ENCODE peak calls at places on chromosomes 11 and 22, in seven cellular contexts. J is CD8-positive, alpha-beta memory T cell; F is OCI-LY7; M is left ventricle myocardium inferior; Q is Panc1; C is A549; B is fibroblast of lung. O is an unnamed sample.

GRCh38 chr11:84532364-84532763 is 1094.8 kb downstream of the DLG2 start:
- DNase-seq in J (no peak), F (no peak), M (no peak), Q (no peak), C (no peak), B (no peak), O (no peak)

GRCh38 chr11:121996574-121996973 is 119.4 kb downstream of the BLID start:
- DNase-seq in J (no peak), F (no peak), M (no peak), Q (no peak), C (no peak), B (no peak), O (no peak)

GRCh38 chr11:115645631-115646271 is 141.5 kb upstream of the CADM1 start:
- DNase-seq in J (no peak), F (no peak), M (peak; percentile 63), Q (no peak), C (no peak), B (no peak), O (no peak)

GRCh38 chr11:134727204-134727603 is 315.2 kb upstream of the B3GAT1 start:
- DNase-seq in J (no peak), F (no peak), M (no peak), Q (no peak), C (no peak), B (no peak), O (no peak)

GRCh38 chr11:71931245-71931602 is 2.4 kb downstream of the RNF121 start:
- DNase-seq in J (no peak), F (no peak), M (no peak), Q (no peak), C (no peak), B (peak; percentile 72), O (no peak)

GRCh38 chr22:31616315-31616980 is 45.6 kb downstream of the PISD start:
- DNase-seq in J (no peak), F (no peak), M (no peak), Q (no peak), C (no peak), B (no peak), O (no peak)

GRCh38 chr11:87803748-87804147 is 371.5 kb downstream of the RAB38 start:
- DNase-seq in J (no peak), F (no peak), M (no peak), Q (no peak), C (no peak), B (no peak), O (no peak)

GRCh38 chr11:8318536-8318935 is 54.9 kb upstream of the LMO1 start:
- DNase-seq in J (no peak), F (peak; percentile 5), M (no peak), Q (no peak), C (no peak), B (no peak), O (no peak)

GRCh38 chr11:73267921-73268540 is 4.1 kb upstream of the P2RY6 start:
- DNase-seq in J (no peak), F (no peak), M (no peak), Q (no peak), C (no peak), B (no peak), O (no peak)

GRCh38 chr11:14894657-14895598 is 2.9 kb upstream of the CYP2R1 start:
- DNase-seq in J (no peak), F (peak; percentile 66), M (peak; percentile 30), Q (no peak), C (no peak), B (no peak), O (peak; percentile 19)

GRCh38 chr11:83746921-83747585 is 460.9 kb upstream of the CCDC90B start:
- DNase-seq in J (no peak), F (no peak), M (no peak), Q (no peak), C (no peak), B (no peak), O (no peak)

GRCh38 chr11:35584321-35584720 is 33.9 kb upstream of the FJX1 start:
- DNase-seq in J (no peak), F (no peak), M (no peak), Q (no peak), C (no peak), B (peak; percentile 79), O (no peak)

GRCh38 chr11:10405858-10406592 is 49.0 kb upstream of the AMPD3 start:
- DNase-seq in J (peak; percentile 6), F (peak; percentile 84), M (peak; percentile 49), Q (peak; percentile 84), C (peak; percentile 90), B (peak; percentile 87), O (peak; percentile 80)

GRCh38 chr11:3368199-3368598 is 10.7 kb downstream of the ZNF195 start:
- DNase-seq in J (no peak), F (no peak), M (no peak), Q (no peak), C (no peak), B (no peak), O (no peak)

GRCh38 chr11:31806944-31807790 is 4.0 kb downstream of the PAX6 start:
- DNase-seq in J (no peak), F (no peak), M (no peak), Q (no peak), C (no peak), B (peak; percentile 23), O (no peak)

GRCh38 chr11:45724145-45724544 is 58.7 kb upstream of the CHST1 start:
- DNase-seq in J (no peak), F (no peak), M (no peak), Q (no peak), C (no peak), B (no peak), O (no peak)

GRCh38 chr11:8641332-8641731 is 41.1 kb downstream of the TRIM66 start:
- DNase-seq in J (no peak), F (no peak), M (no peak), Q (no peak), C (no peak), B (no peak), O (no peak)

GRCh38 chr22:32542332-32543019 is 67.9 kb downstream of the FBXO7 start:
- DNase-seq in J (no peak), F (no peak), M (peak; percentile 85), Q (no peak), C (no peak), B (no peak), O (peak; percentile 55)

GRCh38 chr22:40817737-40818136 is 1.4 kb downstream of the SLC25A17 start:
- DNase-seq in J (no peak), F (peak; percentile 53), M (no peak), Q (no peak), C (no peak), B (no peak), O (no peak)
- H3K4me3 ChIP-seq in J (no peak overlapping the region), F (peak overlapping the region; percentile 96), M (peak overlapping the region; percentile 91), Q (peak overlapping the region; percentile 79), C (peak overlapping the region; percentile 93), B (no peak overlapping the region), O (peak overlapping the region; percentile 94)

DNA sequence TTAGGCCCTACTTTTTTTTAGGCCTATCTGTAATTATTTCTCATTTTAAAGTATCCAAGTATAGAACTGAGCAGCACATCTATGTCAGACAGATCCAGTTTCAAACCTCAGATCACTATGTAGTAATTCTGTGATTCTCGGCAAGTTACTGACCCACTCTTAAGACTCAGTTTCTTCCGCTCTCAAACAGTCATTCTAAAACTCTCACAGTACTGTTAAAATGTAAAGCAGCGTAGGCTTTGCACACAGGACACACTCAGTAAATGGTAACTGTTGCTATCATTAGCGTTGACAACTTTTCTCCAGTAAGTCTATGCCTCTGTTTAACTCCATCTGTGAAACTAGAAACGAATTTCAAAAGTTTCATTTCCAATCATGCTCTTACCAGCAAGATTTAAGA is 277.1 kb downstream of the TTC28 start:
- DNase-seq in J (no peak), F (no peak), M (no peak), Q (no peak), C (no peak), B (no peak), O (no peak)
- H3K4me3 ChIP-seq in J (no peak overlapping the region), F (no peak overlapping the region), M (no peak overlapping the region), Q (no peak overlapping the region), C (no peak overlapping the region), B (no peak overlapping the region), O (no peak overlapping the region)

DNA sequence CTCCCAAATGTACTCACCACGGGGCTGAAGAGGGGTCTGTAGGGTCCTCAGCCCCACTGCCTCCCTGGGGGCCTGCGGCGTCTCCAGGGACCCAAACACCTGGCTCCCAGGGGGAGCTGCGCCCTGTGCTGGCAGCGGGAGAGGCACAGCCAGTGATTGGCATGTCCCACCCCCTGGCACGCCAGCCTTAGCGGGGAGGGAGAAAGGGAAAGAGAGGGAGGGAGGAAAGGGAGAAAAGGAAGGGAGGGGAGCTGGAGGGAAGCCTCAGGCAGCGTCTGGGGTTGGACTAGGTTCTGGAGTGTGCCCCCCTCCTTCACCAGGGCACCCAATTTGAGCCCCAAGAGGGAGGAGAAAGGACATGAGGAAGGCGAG is at the start of gene CHRM1:
- DNase-seq in J (no peak), F (no peak), M (no peak), Q (no peak), C (no peak), B (no peak), O (no peak)
- H3K4me3 ChIP-seq in J (no peak within 1 kb of the TSS), F (no peak within 1 kb of the TSS), M (peak within 1 kb of the TSS; percentile 17), Q (no peak within 1 kb of the TSS), C (peak within 1 kb of the TSS; percentile 16), B (no peak within 1 kb of the TSS), O (no peak within 1 kb of the TSS)

DNA sequence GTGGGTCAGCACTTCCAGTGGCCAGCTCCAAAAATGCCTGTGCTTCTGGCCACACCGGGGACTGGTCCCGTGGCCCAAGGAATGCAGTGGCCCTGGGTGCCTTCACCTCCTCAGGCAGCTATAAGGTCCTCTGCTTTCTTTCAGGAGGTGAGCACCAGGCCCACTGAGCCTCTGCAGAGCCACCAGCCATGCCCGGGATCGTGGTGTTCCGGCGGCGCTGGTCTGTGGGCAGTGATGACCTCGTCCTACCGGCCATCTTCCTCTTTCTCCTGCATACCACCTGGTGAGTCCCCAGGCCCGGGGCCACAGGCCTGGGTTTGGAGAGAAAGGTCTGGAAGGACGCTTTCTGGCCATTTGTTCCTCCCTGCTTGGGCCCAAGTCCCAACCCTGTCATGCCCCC is 32.5 kb upstream of the MYRF start:
- DNase-seq in J (no peak), F (no peak), M (no peak), Q (no peak), C (no peak), B (no peak), O (no peak)
- H3K4me3 ChIP-seq in J (no peak overlapping the region), F (no peak overlapping the region), M (no peak overlapping the region), Q (no peak overlapping the region), C (no peak overlapping the region), B (no peak overlapping the region), O (no peak overlapping the region)

DNA sequence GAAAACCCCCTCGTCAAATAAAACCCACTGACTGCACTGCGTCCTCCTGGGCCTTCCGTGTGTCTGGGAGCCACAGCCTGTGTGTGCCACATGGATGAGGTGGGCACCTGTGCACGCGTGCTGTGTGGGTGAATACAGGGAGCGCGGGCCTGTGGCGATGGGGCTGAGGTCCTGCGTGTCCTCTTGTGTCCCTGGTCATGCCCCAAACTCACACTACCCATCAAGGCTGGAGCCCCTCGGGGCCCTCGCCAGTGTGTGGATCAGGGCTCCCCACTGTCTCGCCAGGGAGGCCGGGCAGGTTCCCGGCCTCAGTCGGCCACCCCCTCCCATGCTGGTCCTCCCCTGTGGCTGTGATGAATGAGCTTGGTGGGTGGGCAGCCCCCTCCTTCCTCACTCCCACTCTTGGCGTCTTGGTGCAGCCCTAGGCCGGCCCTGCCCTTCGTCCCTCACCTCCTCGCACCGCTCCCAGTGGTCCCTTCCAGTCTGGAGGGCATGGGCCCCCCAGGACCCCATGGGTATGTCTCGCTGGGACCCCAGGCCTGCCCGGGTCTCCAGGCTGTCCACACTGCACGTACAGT is 712 bp upstream of the CD151 start:
- DNase-seq in J (no peak), F (no peak), M (no peak), Q (no peak), C (no peak), B (no peak), O (no peak)
- H3K4me3 ChIP-seq in J (peak overlapping the region; percentile 19), F (no peak overlapping the region), M (peak overlapping the region; percentile 93), Q (peak overlapping the region; percentile 78), C (peak overlapping the region; percentile 86), B (peak overlapping the region; percentile 58), O (peak overlapping the region; percentile 56)

O was measured in gastrocnemius medialis.